ENCODE peak calls at places on chromosomes 16 and 17, in eight cellular contexts. H is sigmoid colon; M is effector memory CD4-positive, alpha-beta T cell; A is NT2/D1; V is AG09309; N is ascending aorta; E is psoas muscle; X is colonic mucosa. S is an unnamed sample.

GRCh38 chr17:12342609-12343248 is 322.1 kb downstream of the MAP2K4 start:
- DNase-seq in H (no peak), M (no peak), A (no peak), V (no peak), N (no peak), E (no peak), X (peak; percentile 60), S (peak; percentile 51)

GRCh38 chr16:71873199-71873598 is 10.8 kb downstream of the ZNF821 start:
- DNase-seq in H (no peak), M (no peak), A (no peak), V (no peak), N (no peak), E (no peak), X (no peak), S (no peak)

GRCh38 chr17:27481327-27481726 is 25.1 kb downstream of the KSR1 start:
- DNase-seq in H (no peak), M (peak; percentile 32), A (no peak), V (no peak), N (no peak), E (no peak), X (no peak), S (no peak)

GRCh38 chr17:37067555-37068111 is 118.9 kb downstream of the AATF start:
- DNase-seq in H (peak; percentile 69), M (no peak), A (no peak), V (peak; percentile 20), N (no peak), E (peak; percentile 85), X (peak; percentile 79), S (peak; percentile 85)

GRCh38 chr17:9902116-9902515 is 3.0 kb downstream of the RCVRN start:
- DNase-seq in H (no peak), M (no peak), A (no peak), V (no peak), N (no peak), E (no peak), X (no peak), S (no peak)

GRCh38 chr16:7304932-7305331 is 27.7 kb upstream of the RBFOX1 start:
- DNase-seq in H (no peak), M (no peak), A (no peak), V (no peak), N (no peak), E (no peak), X (no peak), S (no peak)

GRCh38 chr16:70594569-70594968 is 51.8 kb upstream of the IL34 start:
- DNase-seq in H (no peak), M (no peak), A (no peak), V (no peak), N (no peak), E (peak; percentile 55), X (no peak), S (no peak)

GRCh38 chr16:49734330-49734729 is 121.6 kb downstream of the ZNF423 start:
- DNase-seq in H (peak; percentile 78), M (no peak), A (no peak), V (no peak), N (no peak), E (peak; percentile 85), X (peak; percentile 24), S (no peak)

GRCh38 chr16:24689128-24689527 is 40.3 kb upstream of the TNRC6A start:
- DNase-seq in H (no peak), M (no peak), A (no peak), V (peak; percentile 34), N (no peak), E (no peak), X (no peak), S (peak; percentile 74)

GRCh38 chr17:50348522-50349240 is 2.8 kb downstream of the XYLT2 start:
- DNase-seq in H (peak; percentile 63), M (no peak), A (no peak), V (no peak), N (no peak), E (no peak), X (no peak), S (peak; percentile 44)

GRCh38 chr17:59754547-59754946 is 47.1 kb downstream of the VMP1 start:
- DNase-seq in H (no peak), M (no peak), A (no peak), V (peak; percentile 93), N (no peak), E (no peak), X (no peak), S (peak; percentile 92)

GRCh38 chr16:66324785-66325184 is 41.7 kb upstream of the CDH5 start:
- DNase-seq in H (no peak), M (no peak), A (peak; percentile 43), V (no peak), N (no peak), E (no peak), X (no peak), S (peak; percentile 9)

GRCh38 chr17:21275047-21275578 is 9.4 kb upstream of the MAP2K3 start:
- DNase-seq in H (no peak), M (no peak), A (no peak), V (no peak), N (no peak), E (peak; percentile 78), X (no peak), S (no peak)

GRCh38 chr17:45309400-45309799 is 7.4 kb downstream of the MAP3K14 start:
- DNase-seq in H (no peak), M (no peak), A (no peak), V (no peak), N (no peak), E (no peak), X (no peak), S (no peak)

GRCh38 chr17:45307290-45308015 is 9.4 kb downstream of the MAP3K14 start:
- DNase-seq in H (no peak), M (no peak), A (no peak), V (no peak), N (no peak), E (no peak), X (no peak), S (peak; percentile 93)

GRCh38 chr17:45308840-45309239 is 8.0 kb downstream of the MAP3K14 start:
- DNase-seq in H (no peak), M (no peak), A (no peak), V (no peak), N (no peak), E (no peak), X (no peak), S (no peak)

GRCh38 chr17:45306623-45307022 is 10.2 kb downstream of the MAP3K14 start:
- DNase-seq in H (no peak), M (no peak), A (no peak), V (no peak), N (no peak), E (no peak), X (no peak), S (no peak)

GRCh38 chr17:45308016-45308365 is 8.8 kb downstream of the MAP3K14 start:
- DNase-seq in H (no peak), M (no peak), A (no peak), V (no peak), N (no peak), E (no peak), X (no peak), S (no peak)
- H3K4me3 ChIP-seq in H (no peak overlapping the region), M (no peak overlapping the region), A (no peak overlapping the region), V (no peak overlapping the region), N (no peak overlapping the region), E (no peak overlapping the region), X (no peak overlapping the region), S (no peak overlapping the region)

DNA sequence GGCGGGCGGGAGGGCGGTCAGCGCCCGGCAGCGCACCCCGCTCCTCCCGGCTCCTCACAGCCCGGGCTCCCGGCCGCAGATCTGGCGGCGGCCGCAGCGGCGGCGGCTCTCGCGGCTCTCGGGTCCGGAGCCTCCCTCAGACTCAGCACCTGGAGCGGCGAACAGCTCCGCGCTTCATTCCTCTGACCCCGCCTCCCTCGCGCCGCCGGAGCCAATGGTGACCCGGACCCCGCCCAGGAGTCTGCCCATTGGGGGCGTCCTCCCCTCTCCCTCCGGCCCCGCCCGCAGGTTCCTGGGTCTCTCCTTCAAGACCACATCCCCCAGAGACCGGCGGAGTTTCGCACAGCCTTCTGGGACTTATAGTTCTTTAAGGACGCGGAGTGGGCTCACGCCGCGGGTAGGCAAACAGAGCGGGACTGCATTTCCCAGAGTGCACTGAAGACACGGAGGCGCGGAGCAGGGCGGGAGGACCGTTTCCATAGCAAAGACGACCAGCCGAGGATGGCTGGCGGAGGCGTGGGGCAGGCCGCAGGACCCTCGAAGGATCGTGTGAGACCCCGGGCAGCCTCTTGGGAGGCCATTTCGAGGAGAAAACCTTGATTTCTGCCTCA is at the start of gene SMPD3:
- DNase-seq in H (peak; percentile 97), M (peak; percentile 92), A (peak; percentile 100), V (peak; percentile 97), N (peak; percentile 90), E (peak; percentile 98), X (peak; percentile 97), S (peak; percentile 99)
- H3K4me3 ChIP-seq in H (peak within 1 kb of the TSS; percentile 42), M (peak within 1 kb of the TSS; percentile 54), A (peak within 1 kb of the TSS; percentile 68), V (peak within 1 kb of the TSS; percentile 58), N (peak within 1 kb of the TSS; percentile 57), E (peak within 1 kb of the TSS; percentile 70), X (peak within 1 kb of the TSS; percentile 43), S (peak within 1 kb of the TSS; percentile 58)

DNA sequence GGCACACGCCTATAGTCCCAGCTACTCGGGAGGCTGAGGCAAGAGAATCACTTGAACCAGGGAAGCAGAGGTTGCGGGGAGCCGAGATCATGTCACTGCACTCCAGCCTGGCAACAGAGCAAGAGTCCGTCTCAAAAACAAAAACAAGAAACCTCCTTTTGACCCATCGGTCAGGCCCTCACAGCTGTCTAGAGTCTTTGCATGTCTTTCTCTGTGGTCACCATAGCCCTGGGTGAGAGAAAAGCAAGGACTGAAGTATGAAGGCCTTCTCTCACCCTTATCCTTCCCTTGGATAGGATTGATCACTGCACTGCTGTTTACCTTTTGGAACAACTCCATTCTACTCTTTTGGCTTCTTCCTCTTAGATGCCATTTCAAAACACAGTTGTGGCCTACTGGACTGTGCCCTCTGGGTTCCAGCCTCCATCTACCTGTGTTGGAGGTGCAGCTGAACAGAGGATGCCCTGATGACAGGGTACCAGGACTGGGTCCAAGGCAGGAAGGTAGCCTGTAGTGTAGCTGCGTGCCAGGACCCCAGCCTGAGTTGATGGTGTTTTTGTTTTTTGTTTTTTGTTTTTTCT is 37.1 kb downstream of the LDHD start:
- DNase-seq in H (no peak), M (no peak), A (no peak), V (no peak), N (no peak), E (no peak), X (no peak), S (no peak)
- H3K4me3 ChIP-seq in H (no peak overlapping the region), M (no peak overlapping the region), A (no peak overlapping the region), V (no peak overlapping the region), N (no peak overlapping the region), E (no peak overlapping the region), X (no peak overlapping the region), S (no peak overlapping the region)

GRCh38 chr17:16075949-16076348 is 76.3 kb downstream of the TTC19 start:
- DNase-seq in H (no peak), M (no peak), A (no peak), V (no peak), N (no peak), E (no peak), X (no peak), S (no peak)

GRCh38 chr17:16085066-16085699 is 85.6 kb downstream of the TTC19 start:
- DNase-seq in H (no peak), M (no peak), A (no peak), V (peak; percentile 60), N (no peak), E (no peak), X (no peak), S (peak; percentile 79)

GRCh38 chr17:16081507-16082087 is 82.0 kb downstream of the TTC19 start:
- DNase-seq in H (no peak), M (no peak), A (no peak), V (no peak), N (no peak), E (no peak), X (no peak), S (no peak)

GRCh38 chr17:16083223-16083622 is 83.6 kb downstream of the TTC19 start:
- DNase-seq in H (no peak), M (no peak), A (no peak), V (no peak), N (no peak), E (no peak), X (no peak), S (no peak)

GRCh38 chr17:16080366-16080765 is 80.7 kb downstream of the TTC19 start:
- DNase-seq in H (no peak), M (no peak), A (no peak), V (no peak), N (no peak), E (no peak), X (no peak), S (no peak)
- H3K4me3 ChIP-seq in H (no peak overlapping the region), M (no peak overlapping the region), A (no peak overlapping the region), V (no peak overlapping the region), N (no peak overlapping the region), E (no peak overlapping the region), X (no peak overlapping the region), S (no peak overlapping the region)